ENCODE peak calls at places on chromosomes 5 and 9, in five cellular contexts. H is EH; B is activated T-cell treated with anti-CD3 and anti-CD28 coated beads, Interleukin-2, amount 50 U/mL, for 4 hours; X is glutamatergic neuron; N is naive thymus-derived CD4-positive, alpha-beta T cell. D is an unnamed sample.

GRCh38 chr5:58891072-58891970 is 308.4 kb downstream of the RAB3C start:
- DNase-seq in H (peak; percentile 77), X (peak; percentile 81), B (peak; percentile 63), N (peak; percentile 38), D (peak; percentile 91)

GRCh38 chr9:136482046-136482792 is 621 bp downstream of the SEC16A start:
- DNase-seq in N (no peak), X (no peak), H (peak; percentile 51), B (peak; percentile 25), D (no peak)

GRCh38 chr9:80932181-80932580 is 757.2 kb downstream of the TLE1 start:
- DNase-seq in X (no peak), B (no peak), N (no peak), H (no peak), D (no peak)

GRCh38 chr9:112032009-112032408 is 135.4 kb downstream of the UGCG start:
- DNase-seq in B (no peak), N (no peak), X (no peak), H (no peak), D (no peak)

GRCh38 chr9:77744877-77745435 is 96.8 kb upstream of the GNA14 start:
- DNase-seq in H (no peak), N (no peak), B (no peak), X (peak; percentile 22), D (no peak)

GRCh38 chr9:134602547-134603362 is 38.8 kb upstream of the COL5A1 start:
- DNase-seq in N (no peak), X (no peak), H (peak; percentile 100), B (no peak), D (peak; percentile 100)

GRCh38 chr5:197892-198489 is 6.7 kb downstream of the LRRC14B start:
- DNase-seq in H (no peak), N (no peak), B (no peak), X (peak; percentile 19), D (no peak)

GRCh38 chr5:122101636-122102285 is 23.7 kb upstream of the LOX start:
- DNase-seq in H (peak; percentile 71), N (no peak), X (no peak), B (no peak), D (no peak)

GRCh38 chr5:145681686-145682085 is 153.5 kb downstream of the PRELID2 start:
- DNase-seq in X (peak; percentile 39), B (no peak), H (peak; percentile 71), N (no peak), D (peak; percentile 72)

GRCh38 chr5:154857091-154857533 is 1.3 kb upstream of the CNOT8 start:
- DNase-seq in N (no peak), X (peak; percentile 86), B (peak; percentile 41), H (no peak), D (no peak)

D was measured in islet precursor cell.